ENCODE peak calls at places on chromosomes 7 and 10, in nine cellular contexts. P, Q, V, M, G, Z, D, C and X are unnamed samples.

GRCh38 chr7:17560516-17560915 is 262.1 kb downstream of the AHR start:
- DNase-seq in D (no peak), C (no peak), P (no peak), M (no peak), V (no peak), G (no peak), Z (no peak), Q (no peak), X (no peak)

GRCh38 chr10:123778719-123779118 is 112.6 kb downstream of the GPR26 start:
- DNase-seq in Q (no peak), G (no peak), D (no peak), V (no peak), Z (no peak), P (no peak), C (no peak), M (no peak), X (no peak)

GRCh38 chr7:111827863-111828504 is 265.7 kb upstream of the IMMP2L start:
- DNase-seq in C (no peak), Q (no peak), P (no peak), D (peak; percentile 23), G (no peak), V (no peak), M (no peak), Z (no peak), X (no peak)

GRCh38 chr10:118900617-118901016 is 128.9 kb upstream of the NANOS1 start:
- DNase-seq in V (no peak), C (no peak), Z (no peak), P (no peak), M (no peak), Q (no peak), D (no peak), G (no peak), X (no peak)

GRCh38 chr7:134892002-134892693 is 94.2 kb upstream of the AGBL3 start:
- DNase-seq in D (no peak), P (no peak), Z (no peak), V (no peak), G (no peak), M (no peak), Q (no peak), C (peak; percentile 24), X (no peak)

GRCh38 chr10:78458983-78459638 is 425.4 kb downstream of the RPS24 start:
- DNase-seq in Q (no peak), P (no peak), V (peak; percentile 85), G (no peak), D (no peak), Z (peak; percentile 38), C (peak; percentile 96), M (no peak), X (no peak)

GRCh38 chr7:30521532-30521931 is 16.9 kb upstream of the GGCT start:
- DNase-seq in C (no peak), P (no peak), V (no peak), M (no peak), Q (no peak), D (peak; percentile 17), G (no peak), Z (no peak), X (no peak)

GRCh38 chr7:83819911-83820310 is 171.0 kb upstream of the SEMA3E start:
- DNase-seq in V (no peak), C (no peak), Z (no peak), M (no peak), G (no peak), Q (no peak), P (no peak), D (no peak), X (no peak)

GRCh38 chr10:53580465-53580864 is 807.9 kb upstream of the MBL2 start:
- DNase-seq in P (no peak), D (no peak), M (no peak), C (no peak), G (no peak), V (no peak), Z (no peak), Q (no peak), X (no peak)

GRCh38 chr10:79061441-79062315 is 7.1 kb upstream of the ZMIZ1 start:
- DNase-seq in C (no peak), G (no peak), V (no peak), D (no peak), Z (no peak), P (peak; percentile 24), M (no peak), Q (no peak), X (no peak)

GRCh38 chr10:75475470-75476182 is 44.2 kb downstream of the LRMDA start:
- DNase-seq in P (no peak), M (no peak), V (no peak), D (no peak), Q (no peak), C (no peak), Z (no peak), G (no peak), X (no peak)

GRCh38 chr10:112393827-112394226 is 19.9 kb downstream of the ACSL5 start:
- DNase-seq in V (no peak), D (no peak), P (no peak), G (no peak), C (no peak), Q (no peak), M (no peak), Z (no peak), X (no peak)

GRCh38 chr10:80204801-80205477 is 398 bp downstream of the ANXA11 start:
- DNase-seq in D (no peak), Q (peak; percentile 37), P (peak; percentile 48), M (peak; percentile 48), G (no peak), Z (no peak), C (no peak), V (no peak), X (no peak)

GRCh38 chr7:73740771-73741170 is 2.2 kb upstream of the ABHD11 start:
- DNase-seq in P (no peak), D (no peak), G (no peak), Q (no peak), Z (no peak), V (no peak), M (no peak), C (no peak), X (no peak)

GRCh38 chr7:55484834-55485233 is 87.5 kb downstream of the VOPP1 start:
- DNase-seq in D (no peak), M (no peak), P (no peak), C (no peak), V (no peak), G (no peak), Z (no peak), Q (no peak), X (no peak)

GRCh38 chr10:22252801-22253577 is 35.2 kb upstream of the EBLN1 start:
- DNase-seq in V (no peak), Q (no peak), M (peak; percentile 54), D (no peak), C (no peak), P (peak; percentile 30), Z (peak; percentile 27), G (no peak), X (no peak)

GRCh38 chr10:114933588-114933987 is 4.4 kb upstream of the TRUB1 start:
- DNase-seq in V (no peak), C (no peak), Q (no peak), D (no peak), G (no peak), P (no peak), M (no peak), Z (no peak), X (no peak)

GRCh38 chr10:64396105-64396504 is 874.9 kb downstream of the REEP3 start:
- DNase-seq in P (no peak), C (no peak), V (no peak), Z (no peak), Q (no peak), M (no peak), G (no peak), D (peak; percentile 36), X (no peak)

GRCh38 chr7:98988641-98989040 is 110.3 kb downstream of the TRRAP start:
- DNase-seq in G (no peak), D (no peak), C (no peak), V (no peak), M (no peak), P (no peak), Z (no peak), Q (no peak), X (no peak)

GRCh38 chr10:70652761-70653657 is 19.3 kb upstream of the ADAMTS14 start:
- DNase-seq in P (no peak), Q (no peak), G (peak; percentile 63), Z (no peak), M (peak; percentile 41), V (no peak), D (peak; percentile 96), C (peak; percentile 15), X (no peak)

GRCh38 chr7:50422858-50423257 is 27.3 kb downstream of the FIGNL1 start:
- DNase-seq in G (no peak), M (no peak), P (no peak), Q (no peak), C (no peak), V (no peak), Z (no peak), D (no peak), X (no peak)

GRCh38 chr7:17706734-17707133 is 233.6 kb downstream of the SNX13 start:
- DNase-seq in C (peak; percentile 39), P (peak; percentile 42), Z (peak; percentile 75), D (peak; percentile 16), G (no peak), V (peak; percentile 77), M (peak; percentile 63), Q (no peak), X (no peak)

GRCh38 chr7:135773451-135773850 is 24.8 kb upstream of the FAM180A start:
- DNase-seq in D (no peak), P (no peak), C (no peak), Z (no peak), G (no peak), V (no peak), Q (no peak), M (no peak), X (peak; percentile 59)

GRCh38 chr7:151372612-151373265 is 31.1 kb downstream of the NUB1 start:
- DNase-seq in D (no peak), C (no peak), Z (no peak), G (no peak), Q (no peak), V (no peak), P (no peak), M (no peak), X (no peak)

GRCh38 chr10:95485030-95485429 is 76.1 kb downstream of the SORBS1 start:
- DNase-seq in Z (no peak), Q (no peak), D (no peak), V (no peak), M (no peak), G (no peak), C (no peak), P (no peak), X (no peak)

GRCh38 chr7:28155019-28155660 is 25.5 kb downstream of the JAZF1 start:
- DNase-seq in M (no peak), C (no peak), D (no peak), V (no peak), Q (no peak), P (no peak), G (no peak), Z (no peak), X (no peak)

GRCh38 chr10:119031496-119032059 is 2.1 kb downstream of the NANOS1 start:
- DNase-seq in D (no peak), Q (no peak), P (no peak), C (no peak), M (no peak), G (no peak), V (no peak), Z (no peak), X (no peak)

GRCh38 chr10:98242823-98243222 is 25.2 kb downstream of the LOXL4 start:
- DNase-seq in C (peak; percentile 14), Z (no peak), V (no peak), G (peak; percentile 7), Q (no peak), P (no peak), D (no peak), M (no peak), X (no peak)

GRCh38 chr10:3241128-3242057 is 68.8 kb upstream of the PITRM1 start:
- DNase-seq in P (no peak), V (no peak), Z (no peak), G (no peak), Q (no peak), C (no peak), M (no peak), D (no peak), X (no peak)

GRCh38 chr7:139479620-139480019 is 3.9 kb downstream of the KLRG2 start:
- DNase-seq in Q (no peak), G (peak; percentile 79), Z (no peak), V (no peak), D (no peak), P (no peak), C (no peak), M (no peak), X (no peak)

GRCh38 chr10:12844796-12845524 is 156.6 kb downstream of the CCDC3 start:
- DNase-seq in D (peak; percentile 34), M (peak; percentile 59), Z (peak; percentile 11), P (no peak), Q (no peak), G (no peak), C (peak; percentile 93), V (peak; percentile 25), X (no peak)